ENCODE peak calls at places on chromosomes 2 and 18, in nine cellular contexts. G, F, V, Q, D, R, M, H and P are unnamed samples.

GRCh38 chr2:104431701-104432121 is 422.2 kb upstream of the POU3F3 start:
- DNase-seq in Q (no peak), V (no peak), H (no peak), R (no peak), F (no peak), D (no peak), G (no peak), M (no peak), P (no peak)

GRCh38 chr2:177245010-177245422 is 19.5 kb downstream of the NFE2L2 start:
- DNase-seq in H (peak), F (peak), R (no peak), G (no peak), D (peak), M (peak), V (no peak), Q (no peak), P (no peak)

GRCh38 chr2:63053889-63054725 is 3.5 kb downstream of the OTX1 start:
- DNase-seq in Q (no peak), F (no peak), H (no peak), R (no peak), D (no peak), M (no peak), V (peak), G (no peak), P (no peak)

GRCh38 chr2:69619725-69620124 is 23.8 kb downstream of the AAK1 start:
- DNase-seq in H (no peak), D (no peak), Q (no peak), V (no peak), G (no peak), R (no peak), M (no peak), F (no peak), P (no peak)

GRCh38 chr2:178350051-178350450 is 100.9 kb downstream of the PRKRA start:
- DNase-seq in H (no peak), R (no peak), V (no peak), Q (no peak), D (no peak), G (no peak), M (no peak), F (no peak), P (no peak)

GRCh38 chr18:46042571-46043123 is 29.4 kb downstream of the PSTPIP2 start:
- DNase-seq in D (no peak), Q (no peak), F (no peak), V (no peak), G (no peak), R (no peak), M (peak), H (peak), P (no peak)

GRCh38 chr2:210686401-210686800 is 130.0 kb downstream of the CPS1 start:
- DNase-seq in R (no peak), G (no peak), Q (no peak), D (no peak), V (no peak), H (no peak), F (no peak), M (no peak), P (no peak)

GRCh38 chr2:64685430-64685829 is 31.7 kb upstream of the SERTAD2 start:
- DNase-seq in D (no peak), H (peak), G (no peak), Q (no peak), V (no peak), M (peak), R (no peak), F (no peak), P (peak)

GRCh38 chr2:170576296-170576695 is 138.8 kb upstream of the SP5 start:
- DNase-seq in V (no peak), R (no peak), H (no peak), M (no peak), Q (no peak), G (no peak), F (no peak), D (no peak), P (no peak)

GRCh38 chr2:27715318-27716165 is 51.9 kb downstream of the SLC4A1AP start:
- DNase-seq in R (peak), G (no peak), H (peak), V (peak), Q (no peak), M (peak), D (peak), F (peak), P (no peak)

GRCh38 chr2:45046786-45047185 is 37.5 kb upstream of the SIX2 start:
- DNase-seq in M (no peak), F (no peak), D (no peak), H (peak), Q (no peak), G (no peak), R (no peak), V (no peak), P (no peak)

GRCh38 chr2:129905664-129906081 is 73.8 kb upstream of the RAB6C start:
- DNase-seq in R (no peak), G (peak), D (no peak), M (no peak), V (no peak), F (no peak), Q (no peak), H (no peak), P (no peak)

GRCh38 chr2:42758341-42758740 is 5.6 kb downstream of the OXER1 start:
- DNase-seq in H (no peak), D (no peak), R (no peak), G (no peak), M (no peak), Q (no peak), F (no peak), V (no peak), P (no peak)

GRCh38 chr18:48791636-48792105 is 159.1 kb downstream of the SMAD7 start:
- DNase-seq in M (no peak), D (no peak), G (no peak), R (peak), V (no peak), F (peak), Q (no peak), H (no peak), P (no peak)

GRCh38 chr2:65974067-65974723 is 460.7 kb upstream of the MEIS1 start:
- DNase-seq in H (no peak), F (no peak), M (no peak), V (no peak), R (no peak), G (no peak), Q (no peak), D (no peak), P (no peak)

GRCh38 chr2:238924496-238925195 is 76.8 kb downstream of the TWIST2 start:
- DNase-seq in D (no peak), V (no peak), Q (no peak), R (no peak), F (no peak), M (no peak), H (no peak), G (no peak), P (peak)

GRCh38 chr2:17839959-17840358 is 23.7 kb downstream of the MSGN1 start:
- DNase-seq in D (no peak), H (no peak), Q (no peak), V (no peak), M (no peak), G (no peak), R (no peak), F (no peak), P (no peak)

GRCh38 chr18:58338961-58339722 is 289.7 kb downstream of the ALPK2 start:
- DNase-seq in M (no peak), Q (no peak), R (no peak), D (peak), F (no peak), G (no peak), H (peak), V (no peak), P (no peak)

GRCh38 chr2:178152542-178152941 is 40.3 kb downstream of the RBM45 start:
- DNase-seq in G (no peak), H (no peak), F (no peak), D (no peak), V (no peak), R (no peak), M (no peak), Q (no peak), P (no peak)

GRCh38 chr2:26316041-26316440 is 29.9 kb upstream of the SELENOI start:
- DNase-seq in D (peak), R (no peak), Q (no peak), H (peak), G (no peak), M (no peak), V (peak), F (no peak), P (no peak)

GRCh38 chr2:65436825-65437221 is 4.4 kb upstream of the SPRED2 start:
- DNase-seq in R (no peak), M (no peak), F (no peak), Q (no peak), H (peak), D (no peak), V (peak), G (no peak), P (no peak)

GRCh38 chr2:23828986-23829385 is 97.9 kb downstream of the ATAD2B start:
- DNase-seq in H (peak), G (no peak), Q (no peak), M (no peak), D (no peak), V (no peak), R (no peak), F (no peak), P (no peak)

GRCh38 chr2:40394597-40394996 is 57.3 kb downstream of the SLC8A1 start:
- DNase-seq in V (no peak), M (no peak), F (no peak), R (no peak), H (peak), Q (no peak), D (no peak), G (no peak), P (no peak)

GRCh38 chr2:214341636-214342035 is 69.2 kb upstream of the VWC2L start:
- DNase-seq in M (no peak), Q (no peak), R (no peak), D (no peak), H (no peak), V (no peak), F (no peak), G (no peak), P (no peak)

GRCh38 chr2:45763256-45763655 is 111.8 kb downstream of the PRKCE start:
- DNase-seq in R (no peak), D (no peak), V (no peak), G (no peak), H (peak), F (no peak), Q (no peak), M (no peak), P (no peak)

GRCh38 chr2:172655838-172656573 is 79.6 kb upstream of the RAPGEF4 start:
- DNase-seq in D (no peak), R (no peak), F (peak), M (no peak), Q (no peak), G (no peak), H (no peak), V (no peak), P (no peak)

GRCh38 chr2:26178246-26178645 is 5.4 kb downstream of the GAREM2 start:
- DNase-seq in R (no peak), F (no peak), H (no peak), M (no peak), Q (no peak), V (no peak), D (no peak), G (no peak), P (no peak)

GRCh38 chr2:12719400-12720104 is 2.8 kb downstream of the TRIB2 start:
- DNase-seq in R (no peak), M (peak), F (peak), G (no peak), D (no peak), Q (no peak), H (peak), V (no peak), P (no peak)

GRCh38 chr2:203562283-203562682 is 27.2 kb upstream of the RAPH1 start:
- DNase-seq in D (no peak), H (no peak), G (no peak), Q (no peak), F (no peak), R (no peak), V (no peak), M (no peak), P (no peak)

GRCh38 chr2:46818141-46818552 is 97.5 kb downstream of the MCFD2 start:
- DNase-seq in Q (no peak), F (no peak), R (no peak), M (no peak), H (peak), D (no peak), V (no peak), G (peak), P (no peak)

GRCh38 chr18:3262234-3263171 is 570 bp downstream of the MYL12B start:
- DNase-seq in D (no peak), V (no peak), G (no peak), H (peak), R (no peak), M (no peak), Q (no peak), F (no peak), P (no peak)

GRCh38 chr18:23784811-23785245 is 95.6 kb downstream of the LAMA3 start:
- DNase-seq in G (no peak), H (peak), V (no peak), Q (peak), D (peak), M (peak), F (peak), R (no peak), P (no peak)

GRCh38 chr2:231378028-231378722 is 17.3 kb upstream of the B3GNT7 start:
- DNase-seq in R (no peak), D (peak), F (no peak), V (no peak), Q (no peak), H (no peak), M (no peak), G (no peak), P (peak)

GRCh38 chr2:207162319-207162718 is 3.4 kb downstream of the KLF7 start:
- DNase-seq in G (no peak), D (no peak), F (peak), Q (no peak), M (peak), V (no peak), R (no peak), H (peak), P (no peak)

GRCh38 chr2:70959271-70959761 is 19.1 kb upstream of the ANKRD53 start:
- DNase-seq in M (no peak), G (no peak), R (no peak), D (no peak), V (peak), Q (no peak), F (no peak), H (no peak), P (no peak)

GRCh38 chr2:6784299-6784698 is 81.4 kb downstream of the CMPK2 start:
- DNase-seq in H (no peak), M (no peak), F (no peak), Q (no peak), D (no peak), G (no peak), R (no peak), V (no peak), P (peak)

GRCh38 chr2:239965318-239965717 is 59.8 kb downstream of the NDUFA10 start:
- DNase-seq in F (no peak), G (no peak), M (no peak), H (no peak), R (no peak), Q (no peak), V (no peak), D (no peak), P (no peak)

GRCh38 chr18:79870369-79871025 is 72.8 kb downstream of the KCNG2 start:
- DNase-seq in D (no peak), R (peak), F (no peak), Q (no peak), M (no peak), H (no peak), V (no peak), G (peak), P (no peak)

GRCh38 chr2:61469424-61470121 is 1.3 kb downstream of the USP34 start:
- DNase-seq in H (no peak), D (no peak), R (no peak), V (no peak), Q (no peak), F (no peak), M (no peak), G (no peak), P (no peak)

GRCh38 chr18:75170022-75170789 is 38.7 kb downstream of the PTGR3 start:
- DNase-seq in M (no peak), V (no peak), G (peak), F (no peak), H (no peak), D (no peak), Q (no peak), R (no peak), P (no peak)

GRCh38 chr18:75172299-75173124 is 36.4 kb downstream of the PTGR3 start:
- DNase-seq in F (no peak), M (no peak), H (no peak), Q (no peak), V (no peak), G (peak), R (no peak), D (no peak), P (no peak)

GRCh38 chr18:75170916-75171315 is 38.0 kb downstream of the PTGR3 start:
- DNase-seq in H (no peak), R (no peak), G (peak), V (no peak), M (no peak), Q (no peak), F (no peak), D (no peak), P (no peak)

GRCh38 chr18:75173758-75174157 is 35.2 kb downstream of the PTGR3 start:
- DNase-seq in M (no peak), R (no peak), G (no peak), F (no peak), D (no peak), H (no peak), Q (no peak), V (no peak), P (no peak)

DNA sequence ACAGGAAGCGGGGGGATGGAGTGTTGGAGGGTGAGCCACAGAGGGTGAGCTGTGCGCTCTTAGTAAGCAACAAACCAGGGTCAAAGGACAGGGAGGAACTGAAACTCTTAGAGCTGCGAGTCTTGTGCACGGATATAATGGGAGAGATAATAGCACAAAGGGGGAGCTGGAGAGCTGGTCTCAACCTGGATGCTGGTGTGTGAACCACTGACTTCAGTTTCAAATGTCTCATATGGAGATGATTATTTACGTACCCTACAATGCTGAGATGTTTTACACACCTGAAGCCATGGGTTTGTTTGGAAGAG is 35.9 kb downstream of the PTGR3 start:
- DNase-seq in M (no peak), H (no peak), Q (no peak), R (no peak), G (no peak), F (peak), V (peak), D (no peak), P (no peak)
- TF ChIP-seq CTCF in M (no peak), H (no peak), Q (peak), R (no peak), G (no peak), F (peak), V (peak), D (no peak), P (no peak)

GRCh38 chr2:96907405-96908041 is 37.6 kb upstream of the SEMA4C start:
- DNase-seq in G (no peak), R (no peak), Q (no peak), V (no peak), H (peak), D (no peak), M (peak), F (peak), P (no peak)
- TF ChIP-seq CTCF in G (no peak), R (peak), Q (no peak), V (no peak), H (no peak), D (no peak), M (no peak), F (no peak), P (no peak)

DNA sequence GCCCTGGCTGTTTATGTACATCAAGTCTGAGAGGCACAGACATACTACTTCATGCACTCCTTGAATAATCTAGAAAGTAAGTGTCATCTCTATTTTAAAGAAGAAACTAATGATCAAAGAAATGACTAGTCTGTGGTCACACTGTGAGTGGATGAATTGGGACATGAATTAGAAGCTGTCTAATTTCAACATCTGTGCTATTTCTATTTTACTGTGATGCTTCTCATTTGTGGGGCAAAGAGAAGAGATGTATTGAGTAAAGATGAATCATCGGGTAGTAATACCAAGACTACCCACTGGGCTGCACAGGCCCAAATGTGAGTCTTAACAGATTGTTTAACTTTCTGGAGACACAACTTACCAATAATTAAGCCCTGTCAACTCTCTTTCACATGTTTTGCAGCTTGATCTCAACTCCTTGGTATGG is 42.4 kb upstream of the MTIF2 start:
- DNase-seq in Q (no peak), F (peak), M (peak), R (no peak), V (peak), G (no peak), D (no peak), H (peak), P (no peak)
- TF ChIP-seq CTCF in Q (peak), F (peak), M (peak), R (no peak), V (no peak), G (no peak), D (peak), H (peak), P (no peak)

DNA sequence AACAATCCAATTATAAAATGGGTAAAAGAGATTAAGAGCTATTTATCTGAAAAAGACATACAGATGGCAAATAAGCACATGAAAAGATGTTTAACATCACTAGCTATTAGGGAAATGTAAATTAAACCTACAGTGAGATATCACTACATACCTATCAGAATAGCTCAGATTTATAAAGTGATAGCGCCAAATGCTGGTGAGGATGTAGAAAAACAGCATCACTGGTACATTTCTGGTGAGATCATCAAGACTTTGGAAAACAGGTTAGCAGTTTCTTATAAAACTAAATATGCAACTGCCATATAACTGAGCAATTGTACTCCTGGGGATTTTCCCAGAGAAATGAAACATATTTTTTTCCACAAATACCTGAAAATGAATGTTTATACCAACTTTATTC is 100.4 kb downstream of the ACOXL start:
- DNase-seq in G (no peak), F (no peak), H (no peak), M (no peak), Q (no peak), D (no peak), R (no peak), V (no peak), P (no peak)
- TF ChIP-seq CTCF in G (no peak), F (no peak), H (no peak), M (no peak), Q (no peak), D (no peak), R (no peak), V (no peak), P (no peak)

GRCh38 chr2:201730651-201731280 is 32.3 kb upstream of the MPP4 start:
- DNase-seq in G (no peak), Q (no peak), H (no peak), D (no peak), R (no peak), V (no peak), M (no peak), F (no peak), P (no peak)

GRCh38 chr2:201735486-201735885 is 37.0 kb upstream of the MPP4 start:
- DNase-seq in Q (no peak), D (no peak), M (no peak), G (no peak), H (no peak), F (no peak), R (no peak), V (no peak), P (no peak)

GRCh38 chr2:201734111-201734510 is 35.7 kb upstream of the MPP4 start:
- DNase-seq in V (no peak), H (no peak), F (no peak), R (no peak), D (no peak), G (no peak), Q (no peak), M (no peak), P (no peak)

GRCh38 chr2:201733544-201733943 is 35.1 kb upstream of the MPP4 start:
- DNase-seq in M (no peak), D (no peak), Q (no peak), R (no peak), G (no peak), F (no peak), V (no peak), H (no peak), P (no peak)
- TF ChIP-seq CTCF in M (no peak), D (no peak), Q (no peak), R (no peak), G (no peak), F (no peak), V (no peak), H (no peak), P (no peak)